ENCODE peak calls at places on chromosome 1, in five cellular contexts. One of them, this sample, is unnamed. For H3K4me1, the result is how much of the 10 kb centered on the place peaks cover.

GRCh38 chr1:201945863-201946223 is 505 bp downstream of the LMOD1 start:
- DNase-seq in tibial nerve: no peak
- DNase-seq in stomach: no peak
- DNase-seq in heart left ventricle: no peak
- DNase-seq in suprapubic skin: no peak
- DNase-seq in this sample: no peak

GRCh38 chr1:85578321-85579295 is 2.0 kb upstream of the CCN1 start:
- DNase-seq in tibial nerve: no peak
- DNase-seq in heart left ventricle: no peak
- DNase-seq in stomach: no peak
- DNase-seq in suprapubic skin: no peak
- DNase-seq in this sample: peak

GRCh38 chr1:47565676-47566075 is 127.8 kb downstream of the FOXD2 start:
- DNase-seq in tibial nerve: no peak
- DNase-seq in suprapubic skin: no peak
- DNase-seq in heart left ventricle: no peak
- DNase-seq in stomach: no peak
- DNase-seq in this sample: no peak

GRCh38 chr1:8903908-8904650 is 25.6 kb upstream of the ENO1 start:
- DNase-seq in heart left ventricle: no peak
- DNase-seq in suprapubic skin: peak
- DNase-seq in tibial nerve: peak
- DNase-seq in stomach: peak
- DNase-seq in this sample: peak

GRCh38 chr1:178867670-178868069 is 3.2 kb downstream of the ANGPTL1 start:
- DNase-seq in stomach: no peak
- DNase-seq in tibial nerve: no peak
- DNase-seq in heart left ventricle: no peak
- DNase-seq in suprapubic skin: no peak
- DNase-seq in this sample: peak

GRCh38 chr1:247812637-247813036 is 11.3 kb downstream of the OR14A16 start:
- DNase-seq in suprapubic skin: no peak
- DNase-seq in tibial nerve: no peak
- DNase-seq in stomach: no peak
- DNase-seq in heart left ventricle: no peak
- DNase-seq in this sample: no peak

GRCh38 chr1:89068291-89068690 is 3.3 kb upstream of the GBP1 start:
- DNase-seq in tibial nerve: no peak
- DNase-seq in heart left ventricle: no peak
- DNase-seq in suprapubic skin: no peak
- DNase-seq in stomach: no peak
- DNase-seq in this sample: no peak

GRCh38 chr1:234647245-234647644 is 37.3 kb upstream of the IRF2BP2 start:
- DNase-seq in suprapubic skin: no peak
- DNase-seq in stomach: no peak
- DNase-seq in tibial nerve: no peak
- DNase-seq in heart left ventricle: no peak
- DNase-seq in this sample: no peak

GRCh38 chr1:200628223-200628868 is 7.8 kb upstream of the KIF14 start:
- DNase-seq in heart left ventricle: no peak
- DNase-seq in stomach: no peak
- DNase-seq in suprapubic skin: no peak
- DNase-seq in tibial nerve: no peak
- DNase-seq in this sample: no peak

GRCh38 chr1:181632492-181632891 is 149.2 kb downstream of the CACNA1E start:
- DNase-seq in stomach: no peak
- DNase-seq in tibial nerve: no peak
- DNase-seq in suprapubic skin: no peak
- DNase-seq in heart left ventricle: no peak
- DNase-seq in this sample: no peak

GRCh38 chr1:62241357-62242131 is 46.9 kb downstream of the L1TD1 start:
- DNase-seq in heart left ventricle: no peak
- DNase-seq in tibial nerve: no peak
- DNase-seq in suprapubic skin: no peak
- DNase-seq in stomach: peak
- DNase-seq in this sample: no peak

GRCh38 chr1:41795205-41795762 is 123.4 kb downstream of the HIVEP3 start:
- DNase-seq in stomach: no peak
- DNase-seq in suprapubic skin: no peak
- DNase-seq in tibial nerve: no peak
- DNase-seq in heart left ventricle: no peak
- DNase-seq in this sample: no peak

GRCh38 chr1:244361764-244362473 is 89.8 kb downstream of the ADSS2 start:
- DNase-seq in tibial nerve: no peak
- DNase-seq in suprapubic skin: no peak
- DNase-seq in stomach: no peak
- DNase-seq in heart left ventricle: no peak
- DNase-seq in this sample: peak

GRCh38 chr1:201543871-201544521 is 5.1 kb downstream of the NAV1 start:
- DNase-seq in stomach: no peak
- DNase-seq in suprapubic skin: no peak
- DNase-seq in heart left ventricle: no peak
- DNase-seq in tibial nerve: no peak
- DNase-seq in this sample: no peak

GRCh38 chr1:192654607-192655389 is 18.9 kb downstream of the RGS13 start:
- DNase-seq in stomach: no peak
- DNase-seq in suprapubic skin: no peak
- DNase-seq in tibial nerve: no peak
- DNase-seq in heart left ventricle: no peak
- DNase-seq in this sample: no peak

GRCh38 chr1:192243721-192244120 is 73.1 kb upstream of the RGS21 start:
- DNase-seq in suprapubic skin: no peak
- DNase-seq in tibial nerve: no peak
- DNase-seq in heart left ventricle: no peak
- DNase-seq in stomach: no peak
- DNase-seq in this sample: no peak

GRCh38 chr1:111855260-111855659 is 99.6 kb downstream of the DDX20 start:
- DNase-seq in tibial nerve: no peak
- DNase-seq in suprapubic skin: no peak
- DNase-seq in stomach: no peak
- DNase-seq in heart left ventricle: no peak
- DNase-seq in this sample: no peak

GRCh38 chr1:152411144-152411543 is 2.9 kb downstream of the CRNN start:
- DNase-seq in heart left ventricle: no peak
- DNase-seq in stomach: no peak
- DNase-seq in tibial nerve: no peak
- DNase-seq in suprapubic skin: no peak
- DNase-seq in this sample: no peak

GRCh38 chr1:224454337-224455055 is 19.9 kb upstream of the WDR26 start:
- DNase-seq in suprapubic skin: no peak
- DNase-seq in heart left ventricle: no peak
- DNase-seq in stomach: no peak
- DNase-seq in tibial nerve: no peak
- DNase-seq in this sample: no peak

GRCh38 chr1:117267232-117267774 is 56.6 kb upstream of the VTCN1 start:
- DNase-seq in suprapubic skin: no peak
- DNase-seq in tibial nerve: no peak
- DNase-seq in stomach: no peak
- DNase-seq in heart left ventricle: no peak
- DNase-seq in this sample: no peak

GRCh38 chr1:163202833-163203451 is at the start of gene RGS5:
- DNase-seq in stomach: no peak
- DNase-seq in heart left ventricle: no peak
- DNase-seq in suprapubic skin: no peak
- DNase-seq in tibial nerve: no peak
- DNase-seq in this sample: peak

GRCh38 chr1:3522112-3522511 is 67.6 kb downstream of the ARHGEF16 start:
- DNase-seq in suprapubic skin: no peak
- DNase-seq in heart left ventricle: no peak
- DNase-seq in tibial nerve: no peak
- DNase-seq in stomach: no peak
- DNase-seq in this sample: no peak

GRCh38 chr1:203769505-203770343 is 4.7 kb downstream of the LAX1 start:
- DNase-seq in tibial nerve: peak
- DNase-seq in stomach: peak
- DNase-seq in heart left ventricle: peak
- DNase-seq in suprapubic skin: peak
- DNase-seq in this sample: no peak

GRCh38 chr1:119797137-119797536 is 14.1 kb downstream of the REG4 start:
- DNase-seq in heart left ventricle: no peak
- DNase-seq in stomach: no peak
- DNase-seq in suprapubic skin: no peak
- DNase-seq in tibial nerve: no peak
- DNase-seq in this sample: no peak

GRCh38 chr1:85656256-85656655 is 52.0 kb downstream of the ZNHIT6 start:
- DNase-seq in heart left ventricle: no peak
- DNase-seq in tibial nerve: no peak
- DNase-seq in stomach: no peak
- DNase-seq in suprapubic skin: no peak
- DNase-seq in this sample: peak

GRCh38 chr1:64965239-64966157 is 851 bp downstream of the JAK1 start:
- DNase-seq in tibial nerve: peak
- DNase-seq in heart left ventricle: peak
- DNase-seq in stomach: peak
- DNase-seq in suprapubic skin: peak
- DNase-seq in this sample: peak

GRCh38 chr1:198794498-198794897 is 155.7 kb downstream of the PTPRC start:
- DNase-seq in tibial nerve: no peak
- DNase-seq in stomach: no peak
- DNase-seq in suprapubic skin: no peak
- DNase-seq in heart left ventricle: no peak
- DNase-seq in this sample: no peak

GRCh38 chr1:205632374-205633169 is 761 bp upstream of the ELK4 start:
- DNase-seq in heart left ventricle: no peak
- DNase-seq in tibial nerve: no peak
- DNase-seq in stomach: no peak
- DNase-seq in suprapubic skin: no peak
- DNase-seq in this sample: no peak

GRCh38 chr1:215405211-215405610 is 161.9 kb upstream of the KCTD3 start:
- DNase-seq in heart left ventricle: no peak
- DNase-seq in suprapubic skin: no peak
- DNase-seq in tibial nerve: no peak
- DNase-seq in stomach: no peak
- DNase-seq in this sample: no peak

GRCh38 chr1:25922633-25923567 is 16.7 kb upstream of the STMN1 start:
- DNase-seq in stomach: peak
- DNase-seq in suprapubic skin: peak
- DNase-seq in tibial nerve: peak
- DNase-seq in heart left ventricle: peak
- DNase-seq in this sample: peak

GRCh38 chr1:173627269-173627668 is 7.9 kb upstream of the TEX50 start:
- DNase-seq in suprapubic skin: no peak
- DNase-seq in stomach: no peak
- DNase-seq in heart left ventricle: no peak
- DNase-seq in tibial nerve: no peak
- DNase-seq in this sample: no peak
- H3K27ac ChIP-seq in suprapubic skin: no peak
- H3K27ac ChIP-seq in stomach: no peak
- H3K27ac ChIP-seq in heart left ventricle: no peak
- H3K27ac ChIP-seq in tibial nerve: no peak
- H3K27ac ChIP-seq in this sample: no peak

DNA sequence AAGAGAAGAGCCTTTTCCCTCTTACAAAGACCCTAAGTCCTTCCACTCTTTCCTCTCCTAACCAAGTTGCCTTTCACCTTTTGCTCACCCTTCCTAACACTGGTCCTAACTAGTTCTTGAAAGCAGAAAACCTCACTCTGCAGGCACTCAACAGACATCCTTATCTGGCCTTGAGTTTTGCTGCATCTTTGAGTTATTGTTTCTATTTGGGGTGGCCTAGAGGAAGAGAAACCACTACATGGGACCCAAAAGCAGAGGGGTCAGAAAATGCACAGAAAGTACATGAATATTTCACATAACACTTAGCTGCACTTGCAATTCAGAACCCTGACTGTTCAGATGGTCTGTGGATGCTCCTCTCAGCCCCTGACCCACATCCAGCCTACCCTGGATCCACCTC is 178.3 kb upstream of the SYT6 start:
- DNase-seq in stomach: no peak
- DNase-seq in suprapubic skin: no peak
- DNase-seq in heart left ventricle: no peak
- DNase-seq in tibial nerve: no peak
- DNase-seq in this sample: no peak
- H3K4me1 ChIP-seq in stomach: under half
- H3K4me1 ChIP-seq in suprapubic skin: under half
- H3K4me1 ChIP-seq in heart left ventricle: under half
- H3K4me1 ChIP-seq in tibial nerve: under half
- H3K4me1 ChIP-seq in this sample: under half

DNA sequence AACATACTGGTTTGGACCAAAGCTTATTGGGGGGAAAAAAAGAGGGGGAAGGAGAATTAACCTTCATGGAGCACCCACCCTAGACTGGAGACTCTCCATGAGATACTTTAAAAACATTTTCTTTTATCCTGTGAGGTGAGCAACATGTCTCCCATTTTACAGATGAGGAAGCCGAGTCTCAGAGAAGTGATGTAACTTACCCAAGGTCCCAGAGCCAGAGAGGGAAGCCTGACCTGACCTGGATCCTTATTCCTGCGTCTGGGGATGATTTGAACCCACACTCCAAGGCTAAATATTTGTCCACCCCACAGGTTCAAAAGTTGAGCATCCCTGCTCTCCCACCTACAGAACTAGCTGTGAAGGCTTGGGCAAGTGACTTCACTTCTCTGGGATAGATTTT is 137.9 kb upstream of the JUN start:
- DNase-seq in suprapubic skin: no peak
- DNase-seq in stomach: no peak
- DNase-seq in heart left ventricle: no peak
- DNase-seq in tibial nerve: no peak
- DNase-seq in this sample: no peak
- H3K27ac ChIP-seq in suprapubic skin: no peak
- H3K27ac ChIP-seq in stomach: peak
- H3K27ac ChIP-seq in heart left ventricle: no peak
- H3K27ac ChIP-seq in tibial nerve: peak
- H3K27ac ChIP-seq in this sample: no peak

GRCh38 chr1:225868631-225869330 is 13.4 kb downstream of the TMEM63A start:
- DNase-seq in suprapubic skin: no peak
- DNase-seq in heart left ventricle: no peak
- DNase-seq in tibial nerve: no peak
- DNase-seq in stomach: no peak
- DNase-seq in this sample: no peak
- H3K4me1 ChIP-seq in suprapubic skin: under half
- H3K4me1 ChIP-seq in heart left ventricle: under half
- H3K4me1 ChIP-seq in tibial nerve: under half
- H3K4me1 ChIP-seq in stomach: under half
- H3K4me1 ChIP-seq in this sample: under half

This sample was measured in SJSA1.